ENCODE peak calls at places on chromosome 19, in six cellular contexts. J is IMR-90; T is pancreas; S is fibroblast of the conjunctiva; U is naive thymus-derived CD8-positive, alpha-beta T cell; Z is cerebellar cortex. C is an unnamed sample.

GRCh38 chr19:16025108-16026101 is 50.9 kb upstream of the TPM4 start:
- DNase-seq in J (peak), T (peak), S (peak), U (no peak), Z (peak), C (no peak)

GRCh38 chr19:29089315-29089855 is 123.6 kb downstream of the UQCRFS1 start:
- DNase-seq in J (no peak), T (no peak), S (no peak), U (no peak), Z (no peak), C (no peak)

GRCh38 chr19:40424637-40425449 is 949 bp downstream of the SERTAD1 start:
- DNase-seq in J (peak), T (no peak), S (no peak), U (no peak), Z (no peak), C (no peak)

GRCh38 chr19:9052894-9053293 is 34.0 kb upstream of the OR1M1 start:
- DNase-seq in J (no peak), T (no peak), S (no peak), U (no peak), Z (no peak), C (no peak)

GRCh38 chr19:48290341-48290922 is 20.6 kb downstream of the ZNF114 start:
- DNase-seq in J (peak), T (no peak), S (no peak), U (no peak), Z (peak), C (no peak)

GRCh38 chr19:14091086-14091884 is 734 bp upstream of the SAMD1 start:
- DNase-seq in J (peak), T (peak), S (no peak), U (peak), Z (no peak), C (no peak)

GRCh38 chr19:13834308-13834790 is 39.1 kb downstream of the ZSWIM4 start:
- DNase-seq in J (peak), T (no peak), S (no peak), U (no peak), Z (peak), C (no peak)

GRCh38 chr19:5719274-5719960 is 529 bp downstream of the LONP1 start:
- DNase-seq in J (peak), T (no peak), S (no peak), U (no peak), Z (no peak), C (no peak)

GRCh38 chr19:38362076-38362945 is 12.1 kb upstream of the PSMD8 start:
- DNase-seq in J (peak), T (peak), S (no peak), U (peak), Z (peak), C (no peak)

GRCh38 chr19:13797870-13798269 is 2.6 kb downstream of the ZSWIM4 start:
- DNase-seq in J (peak), T (no peak), S (peak), U (no peak), Z (no peak), C (peak)

GRCh38 chr19:7197760-7198696 is 96.2 kb downstream of the INSR start:
- DNase-seq in J (peak), T (peak), S (peak), U (peak), Z (peak), C (peak)

GRCh38 chr19:7909471-7910067 is 5.1 kb upstream of the TGFBR3L start:
- DNase-seq in J (no peak), T (peak), S (no peak), U (no peak), Z (no peak), C (no peak)

GRCh38 chr19:17322854-17323253 is 11.8 kb downstream of the ANO8 start:
- DNase-seq in J (no peak), T (no peak), S (no peak), U (no peak), Z (no peak), C (no peak)

GRCh38 chr19:5154799-5155426 is 185.7 kb downstream of the PTPRS start:
- DNase-seq in J (no peak), T (peak), S (no peak), U (no peak), Z (peak), C (no peak)

GRCh38 chr19:23762884-23763711 is 4.4 kb upstream of the ZNF681 start:
- DNase-seq in J (peak), T (peak), S (peak), U (peak), Z (peak), C (no peak)

GRCh38 chr19:41699231-41699967 is 9.0 kb upstream of the CEACAM5 start:
- DNase-seq in J (no peak), T (no peak), S (no peak), U (no peak), Z (no peak), C (no peak)

GRCh38 chr19:46015961-46016425 is 6.9 kb downstream of the PGLYRP1 start:
- DNase-seq in J (no peak), T (peak), S (no peak), U (peak), Z (no peak), C (no peak)

GRCh38 chr19:1553415-1553814 is 14.7 kb downstream of the MEX3D start:
- DNase-seq in J (no peak), T (no peak), S (no peak), U (no peak), Z (no peak), C (no peak)

GRCh38 chr19:29040951-29041350 is 172.0 kb downstream of the UQCRFS1 start:
- DNase-seq in J (no peak), T (no peak), S (no peak), U (no peak), Z (no peak), C (no peak)

C was measured in skeletal muscle cell.